ENCODE peak calls at places on chromosomes 6 and 20, in eight cellular contexts. F is naive thymus-derived CD8-positive, alpha-beta T cell; S is naive B cell; K is substantia nigra; A is caudate nucleus; L is activated naive CD4-positive, alpha-beta T cell treated with Interleukin-2 at 50 U/mL for 16 hours; R is MM.1S; N is T-helper 2 cell. W is an unnamed sample.

GRCh38 chr20:36574278-36575065 is 1.1 kb downstream of the TGIF2 start:
- DNase-seq in F (peak; percentile 66), S (peak; percentile 44), K (no peak), A (no peak), L (peak; percentile 60), R (peak; percentile 46), N (peak; percentile 18), W (no peak)

GRCh38 chr6:9523462-9523861 is 891.4 kb downstream of the TFAP2A start:
- DNase-seq in F (no peak), S (no peak), K (no peak), A (no peak), L (no peak), R (no peak), N (no peak), W (no peak)

GRCh38 chr20:3173582-3174441 is 463 bp upstream of the LZTS3 start:
- DNase-seq in F (peak; percentile 92), S (peak; percentile 88), K (peak; percentile 87), A (peak; percentile 75), L (peak; percentile 92), R (peak; percentile 80), N (peak; percentile 87), W (peak; percentile 79)

GRCh38 chr20:38649275-38649891 is 47.8 kb downstream of the ARHGAP40 start:
- DNase-seq in F (no peak), S (no peak), K (no peak), A (no peak), L (peak; percentile 5), R (no peak), N (no peak), W (no peak)

GRCh38 chr6:104540743-104541142 is 319.0 kb downstream of the HACE1 start:
- DNase-seq in F (no peak), S (no peak), K (no peak), A (no peak), L (no peak), R (no peak), N (no peak), W (no peak)

GRCh38 chr6:39769012-39769411 is 23.2 kb upstream of the DAAM2 start:
- DNase-seq in F (no peak), S (no peak), K (peak; percentile 46), A (peak; percentile 51), L (no peak), R (no peak), N (no peak), W (peak; percentile 24)

GRCh38 chr6:90080876-90081464 is 186.7 kb downstream of the GJA10 start:
- DNase-seq in F (peak; percentile 87), S (no peak), K (no peak), A (no peak), L (peak; percentile 84), R (no peak), N (no peak), W (no peak)

GRCh38 chr6:129073651-129074419 is 190.9 kb downstream of the LAMA2 start:
- DNase-seq in F (no peak), S (no peak), K (no peak), A (no peak), L (no peak), R (no peak), N (no peak), W (no peak)

GRCh38 chr20:48875914-48876240 is 45.6 kb upstream of the ARFGEF2 start:
- DNase-seq in F (no peak), S (no peak), K (no peak), A (no peak), L (no peak), R (no peak), N (no peak), W (no peak)

GRCh38 chr20:1144401-1145172 is 26.2 kb downstream of the PSMF1 start:
- DNase-seq in F (no peak), S (no peak), K (no peak), A (no peak), L (no peak), R (no peak), N (no peak), W (no peak)

GRCh38 chr6:3287308-3287707 is 28.6 kb downstream of the PSMG4 start:
- DNase-seq in F (no peak), S (no peak), K (no peak), A (no peak), L (no peak), R (no peak), N (no peak), W (no peak)

GRCh38 chr20:44959082-44959895 is 908 bp downstream of the TOMM34 start:
- DNase-seq in F (peak; percentile 48), S (no peak), K (no peak), A (no peak), L (peak; percentile 85), R (peak; percentile 56), N (no peak), W (no peak)

GRCh38 chr6:165634076-165634475 is 29.0 kb downstream of the PDE10A start:
- DNase-seq in F (no peak), S (no peak), K (no peak), A (no peak), L (no peak), R (no peak), N (no peak), W (no peak)

GRCh38 chr6:30862156-30862875 is 22.0 kb upstream of the DDR1 start:
- DNase-seq in F (no peak), S (no peak), K (no peak), A (no peak), L (no peak), R (no peak), N (no peak), W (no peak)

GRCh38 chr20:51337126-51337805 is 205.3 kb downstream of the NFATC2 start:
- DNase-seq in F (no peak), S (no peak), K (no peak), A (no peak), L (no peak), R (no peak), N (no peak), W (no peak)

GRCh38 chr6:6712258-6712978 is 123.9 kb downstream of the LY86 start:
- DNase-seq in F (no peak), S (no peak), K (no peak), A (no peak), L (no peak), R (no peak), N (no peak), W (no peak)

GRCh38 chr6:89161326-89162046 is 15.6 kb downstream of the PM20D2 start:
- DNase-seq in F (no peak), S (no peak), K (no peak), A (no peak), L (no peak), R (no peak), N (no peak), W (no peak)

W was measured in occipital lobe.